ENCODE peak calls at places on chromosomes 6 and 20, in nine cellular contexts. G is astrocyte of the spinal cord, D is neural crest cell, T is endothelial cell, Q is sigmoid colon, C is psoas muscle, X is HFF-Myc, M is spleen, A is pancreas. Z is an unnamed sample.

GRCh38 chr20:64244870-64245603 is 10.5 kb upstream of the PCMTD2 start:
- DNase-seq in G (no peak), D (no peak), T (no peak), Q (no peak), C (no peak), X (no peak), M (peak), A (peak), Z (peak)

GRCh38 chr20:63009988-63010769 is 3.4 kb upstream of the BHLHE23 start:
- DNase-seq in G (no peak), D (no peak), T (no peak), Q (no peak), C (no peak), X (no peak), M (peak), A (no peak), Z (no peak)

GRCh38 chr6:158185729-158186456 is 17.7 kb downstream of the GTF2H5 start:
- DNase-seq in G (peak), D (no peak), T (no peak), Q (no peak), C (no peak), X (no peak), M (no peak), A (no peak), Z (no peak)

GRCh38 chr6:128711149-128711548 is 171.8 kb upstream of the LAMA2 start:
- DNase-seq in G (no peak), D (no peak), T (no peak), Q (no peak), C (no peak), X (no peak), M (no peak), A (no peak), Z (no peak)

GRCh38 chr6:43077981-43078411 is 1.9 kb downstream of the PTK7 start:
- DNase-seq in G (no peak), D (no peak), T (no peak), Q (no peak), C (no peak), X (no peak), M (no peak), A (no peak), Z (no peak)

GRCh38 chr6:104301921-104302320 is 557.8 kb downstream of the HACE1 start:
- DNase-seq in G (no peak), D (no peak), T (no peak), Q (no peak), C (no peak), X (no peak), M (no peak), A (no peak), Z (no peak)

GRCh38 chr20:47330933-47331708 is 25.4 kb downstream of the ZMYND8 start:
- DNase-seq in G (peak), D (no peak), T (no peak), Q (no peak), C (peak), X (peak), M (no peak), A (no peak), Z (no peak)

GRCh38 chr6:75643173-75643572 is 41.5 kb downstream of the SENP6 start:
- DNase-seq in G (no peak), D (no peak), T (no peak), Q (no peak), C (no peak), X (peak), M (no peak), A (no peak), Z (no peak)

GRCh38 chr20:44085616-44086434 is 101.2 kb downstream of the JPH2 start:
- DNase-seq in G (no peak), D (no peak), T (no peak), Q (no peak), C (no peak), X (no peak), M (no peak), A (no peak), Z (no peak)

GRCh38 chr20:32896521-32897280 is 38.0 kb downstream of the EFCAB8 start:
- DNase-seq in G (no peak), D (no peak), T (no peak), Q (no peak), C (no peak), X (no peak), M (no peak), A (no peak), Z (no peak)

GRCh38 chr6:134217110-134217509 is 100.8 kb downstream of the SGK1 start:
- DNase-seq in G (no peak), D (no peak), T (no peak), Q (no peak), C (no peak), X (no peak), M (no peak), A (no peak), Z (no peak)

GRCh38 chr6:145508107-145508506 is 227.2 kb downstream of the EPM2A start:
- DNase-seq in G (no peak), D (no peak), T (no peak), Q (no peak), C (no peak), X (no peak), M (no peak), A (no peak), Z (no peak)
- TF ChIP-seq CTCF in G (peak), D (no peak), T (no peak), Q (no peak), C (no peak), X (peak), M (no peak), A (no peak), Z (no peak)

GRCh38 chr6:5766260-5766659 is 240.5 kb downstream of the NRN1 start:
- DNase-seq in G (no peak), D (no peak), T (no peak), Q (no peak), C (no peak), X (no peak), M (no peak), A (no peak), Z (no peak)
- TF ChIP-seq CTCF in G (peak), D (no peak), T (peak), Q (no peak), C (peak), X (peak), M (no peak), A (no peak), Z (no peak)

DNA sequence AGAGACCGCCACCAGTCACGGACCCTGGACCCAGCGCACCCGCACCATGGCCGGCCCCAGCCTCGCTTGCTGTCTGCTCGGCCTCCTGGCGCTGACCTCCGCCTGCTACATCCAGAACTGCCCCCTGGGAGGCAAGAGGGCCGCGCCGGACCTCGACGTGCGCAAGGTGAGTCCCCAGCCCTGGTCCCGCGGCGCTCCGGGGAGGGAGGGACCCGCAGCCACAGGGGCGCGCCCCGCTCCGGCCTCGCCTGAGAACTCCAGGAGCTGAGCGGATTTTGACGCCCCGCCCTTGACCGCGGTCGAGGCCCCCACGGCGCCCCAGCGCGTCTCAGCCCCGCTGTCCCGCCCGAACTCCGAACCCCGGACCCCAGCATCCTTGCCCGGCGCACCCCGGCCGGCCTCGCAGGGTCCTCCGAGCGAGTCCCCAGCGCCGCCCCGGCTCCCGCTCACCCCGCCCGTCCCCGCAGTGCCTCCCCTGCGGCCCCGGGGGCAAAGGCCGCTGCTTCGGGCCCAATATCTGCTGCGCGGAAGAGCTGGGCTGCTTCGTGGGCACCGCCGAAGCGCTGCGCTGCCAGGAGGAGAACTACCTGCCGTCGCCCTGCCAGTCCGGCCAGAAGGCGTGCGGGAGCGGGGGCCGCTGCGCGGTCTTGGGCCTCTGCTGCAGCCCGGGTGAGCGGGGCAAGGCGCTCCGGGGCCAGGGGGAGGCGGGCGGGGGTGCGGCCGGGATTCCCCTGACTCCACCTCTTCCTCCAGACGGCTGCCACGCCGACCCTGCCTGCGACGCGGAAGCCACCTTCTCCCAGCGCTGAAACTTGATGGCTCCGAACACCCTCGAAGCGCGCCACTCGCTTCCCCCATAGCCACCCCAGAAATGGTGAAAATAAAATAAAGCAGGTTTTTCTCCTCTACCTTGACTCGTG is at the start of gene OXT:
- DNase-seq in G (no peak), D (no peak), T (no peak), Q (no peak), C (peak), X (no peak), M (peak), A (no peak), Z (no peak)
- TF ChIP-seq CTCF in G (no peak), D (no peak), T (no peak), Q (no peak), C (no peak), X (no peak), M (no peak), A (no peak), Z (no peak)

GRCh38 chr6:131231886-131232285 is 96.6 kb downstream of the AKAP7 start:
- DNase-seq in G (no peak), D (no peak), T (no peak), Q (no peak), C (no peak), X (no peak), M (no peak), A (no peak), Z (no peak)
- TF ChIP-seq CTCF in G (no peak), D (no peak), T (no peak), Q (no peak), C (no peak), X (no peak), M (no peak), A (no peak), Z (no peak)

GRCh38 chr6:52495859-52496396 is 75.8 kb downstream of the EFHC1 start:
- DNase-seq in G (no peak), D (no peak), T (no peak), Q (no peak), C (no peak), X (no peak), M (no peak), A (no peak), Z (no peak)
- TF ChIP-seq CTCF in G (no peak), D (no peak), T (no peak), Q (no peak), C (no peak), X (no peak), M (no peak), A (no peak), Z (no peak)